ENCODE peak calls at places on chromosomes 5 and 9, in six cellular contexts. F, K, V, R, S and B are unnamed samples.

GRCh38 chr5:114438471-114438870 is 76.6 kb downstream of the KCNN2 start:
- DNase-seq in F (no peak), K (no peak), V (no peak), R (no peak), S (no peak), B (no peak)

GRCh38 chr5:125411163-125412050 is 665.0 kb upstream of the ZNF608 start:
- DNase-seq in F (no peak), K (no peak), V (no peak), R (no peak), S (no peak), B (no peak)

GRCh38 chr9:127852829-127853228 is 1.6 kb downstream of the ENG start:
- DNase-seq in F (no peak), K (no peak), V (no peak), R (no peak), S (no peak), B (no peak)

GRCh38 chr5:33641722-33642505 is 201.1 kb downstream of the TARS1 start:
- DNase-seq in F (no peak), K (no peak), V (peak), R (no peak), S (no peak), B (no peak)

GRCh38 chr5:61280205-61280604 is 51.9 kb upstream of the ZSWIM6 start:
- DNase-seq in F (no peak), K (no peak), V (no peak), R (no peak), S (peak), B (no peak)

GRCh38 chr9:81497096-81497495 is 192.3 kb downstream of the TLE1 start:
- DNase-seq in F (no peak), K (no peak), V (no peak), R (no peak), S (no peak), B (no peak)

GRCh38 chr5:154287136-154287535 is 96.6 kb downstream of the GALNT10 start:
- DNase-seq in F (no peak), K (no peak), V (peak), R (no peak), S (no peak), B (peak)

GRCh38 chr9:33041459-33042188 is 16.6 kb downstream of the DNAJA1 start:
- DNase-seq in F (no peak), K (no peak), V (no peak), R (no peak), S (no peak), B (no peak)

GRCh38 chr5:92780057-92780456 is 801.0 kb downstream of the NR2F1-AS1 start:
- DNase-seq in F (no peak), K (no peak), V (no peak), R (no peak), S (no peak), B (no peak)

GRCh38 chr5:123422433-123423277 is 548 bp downstream of the CEP120 start:
- DNase-seq in F (no peak), K (no peak), V (no peak), R (no peak), S (peak), B (peak)

GRCh38 chr9:132949709-132950108 is 5.3 kb upstream of the TSC1 start:
- DNase-seq in F (no peak), K (no peak), V (no peak), R (no peak), S (no peak), B (no peak)

GRCh38 chr5:77867914-77868313 is 91.8 kb upstream of the TBCA start:
- DNase-seq in F (no peak), K (no peak), V (no peak), R (no peak), S (no peak), B (no peak)

GRCh38 chr9:8857330-8858249 is 1058.0 kb upstream of the DMAC1 start:
- DNase-seq in F (no peak), K (no peak), V (peak), R (peak), S (peak), B (peak)

GRCh38 chr5:119355636-119356383 is at the start of gene TNFAIP8:
- DNase-seq in F (peak), K (no peak), V (peak), R (no peak), S (peak), B (no peak)

GRCh38 chr9:87812375-87813118 is 70.1 kb upstream of the SPATA31E1 start:
- DNase-seq in F (no peak), K (no peak), V (peak), R (no peak), S (no peak), B (peak)

GRCh38 chr5:159820692-159821091 is 95.6 kb upstream of the ADRA1B start:
- DNase-seq in F (no peak), K (no peak), V (no peak), R (no peak), S (no peak), B (no peak)

GRCh38 chr9:70865471-70865870 is 255.9 kb downstream of the TRPM3 start:
- DNase-seq in F (no peak), K (no peak), V (no peak), R (no peak), S (no peak), B (no peak)

GRCh38 chr9:5425006-5425628 is 12.6 kb downstream of the PLGRKT start:
- DNase-seq in F (no peak), K (no peak), V (no peak), R (no peak), S (no peak), B (no peak)

GRCh38 chr5:55450050-55450765 is 84.6 kb downstream of the PLPP1 start:
- DNase-seq in F (no peak), K (no peak), V (no peak), R (no peak), S (no peak), B (no peak)

GRCh38 chr5:14110680-14111079 is 32.5 kb upstream of the TRIO start:
- DNase-seq in F (no peak), K (no peak), V (no peak), R (no peak), S (no peak), B (no peak)

GRCh38 chr5:2207416-2207950 is 324.8 kb upstream of the IRX4 start:
- DNase-seq in F (no peak), K (no peak), V (no peak), R (no peak), S (no peak), B (peak)

GRCh38 chr9:106023455-106023854 is 329.1 kb downstream of the TMEM38B start:
- DNase-seq in F (no peak), K (no peak), V (no peak), R (no peak), S (no peak), B (no peak)

GRCh38 chr5:132070460-132071337 is 2.9 kb upstream of the CSF2 start:
- DNase-seq in F (no peak), K (no peak), V (no peak), R (no peak), S (no peak), B (no peak)

GRCh38 chr9:3385871-3386270 is 139.9 kb downstream of the RFX3 start:
- DNase-seq in F (no peak), K (no peak), V (no peak), R (no peak), S (no peak), B (no peak)

GRCh38 chr9:135409286-135410200 is 70.0 kb upstream of the PPP1R26 start:
- DNase-seq in F (no peak), K (no peak), V (no peak), R (no peak), S (no peak), B (no peak)

GRCh38 chr5:35785601-35786085 is 71.0 kb upstream of the IL7R start:
- DNase-seq in F (no peak), K (no peak), V (no peak), R (no peak), S (no peak), B (no peak)

GRCh38 chr9:4490705-4491620 is 695 bp downstream of the SLC1A1 start:
- DNase-seq in F (no peak), K (no peak), V (peak), R (no peak), S (no peak), B (no peak)

GRCh38 chr5:103472820-103473219 is 89.8 kb downstream of the NUDT12 start:
- DNase-seq in F (no peak), K (no peak), V (no peak), R (no peak), S (no peak), B (no peak)

GRCh38 chr5:122192883-122193496 is 63.6 kb downstream of the ZNF474 start:
- DNase-seq in F (no peak), K (no peak), V (no peak), R (no peak), S (peak), B (no peak)

GRCh38 chr5:74194196-74194595 is 446.3 kb downstream of the ENC1 start:
- DNase-seq in F (no peak), K (no peak), V (no peak), R (no peak), S (no peak), B (no peak)

GRCh38 chr9:125407974-125408900 is 146.6 kb downstream of the GAPVD1 start:
- DNase-seq in F (peak), K (no peak), V (peak), R (peak), S (peak), B (peak)

GRCh38 chr5:34488984-34489383 is 167.1 kb upstream of the RAI14 start:
- DNase-seq in F (no peak), K (no peak), V (no peak), R (no peak), S (no peak), B (no peak)

GRCh38 chr5:170774831-170775230 is 8.7 kb upstream of the GABRP start:
- DNase-seq in F (no peak), K (no peak), V (no peak), R (no peak), S (no peak), B (no peak)
- TF ChIP-seq CTCF in F (no peak), K (no peak), V (no peak), R (no peak), S (no peak), B (no peak)

GRCh38 chr9:20620658-20621552 is 1.4 kb downstream of the MLLT3 start:
- DNase-seq in F (no peak), K (no peak), V (no peak), R (peak), S (peak), B (no peak)

GRCh38 chr9:20623748-20624124 is 1.4 kb upstream of the MLLT3 start:
- DNase-seq in F (no peak), K (no peak), V (no peak), R (no peak), S (no peak), B (no peak)

GRCh38 chr9:20623021-20623747 is 885 bp upstream of the MLLT3 start:
- DNase-seq in F (no peak), K (no peak), V (peak), R (no peak), S (peak), B (no peak)

GRCh38 chr9:20621553-20622329 is 558 bp downstream of the MLLT3 start:
- DNase-seq in F (peak), K (no peak), V (peak), R (peak), S (peak), B (no peak)

DNA sequence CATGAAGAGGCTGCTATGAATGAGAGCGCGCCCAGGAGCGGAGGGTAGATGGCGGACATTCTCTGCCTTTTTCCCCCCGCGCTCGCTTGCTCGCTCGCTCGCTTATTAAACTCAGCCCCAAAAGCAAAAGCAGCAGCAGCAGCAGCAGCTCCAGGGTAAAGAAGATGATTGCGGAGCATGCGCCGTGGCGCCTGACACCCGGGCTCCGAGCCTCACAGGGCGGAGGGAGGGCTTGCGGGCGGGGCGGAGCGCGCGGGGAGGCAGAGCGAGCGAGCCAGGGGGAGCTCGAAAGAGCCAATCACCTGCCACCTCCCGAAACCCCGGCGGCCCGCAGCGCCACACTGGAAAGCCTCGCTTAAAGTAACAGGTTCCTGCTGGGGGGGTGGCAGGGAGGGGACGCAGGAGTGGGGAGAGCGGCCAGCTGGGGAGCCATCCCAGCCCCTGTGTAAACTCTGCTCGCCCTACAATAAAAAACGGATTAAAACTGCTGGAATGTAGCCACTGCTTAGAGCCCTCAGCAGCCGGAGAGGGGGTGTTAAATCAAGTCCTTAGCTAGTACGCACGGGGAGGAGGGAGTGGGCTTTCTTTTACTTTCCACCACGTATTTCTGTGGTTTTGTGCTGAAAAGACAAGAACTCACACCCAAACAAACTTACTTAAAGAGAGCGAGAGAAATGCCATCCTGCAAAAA is at the start of gene MLLT3:
- DNase-seq in F (peak), K (peak), V (peak), R (peak), S (peak), B (peak)
- TF ChIP-seq CTCF in F (no peak), K (no peak), V (no peak), R (no peak), S (no peak), B (no peak)

GRCh38 chr5:69364414-69364813 is 4.9 kb downstream of the AK6 start:
- DNase-seq in F (no peak), K (no peak), V (no peak), R (no peak), S (no peak), B (no peak)

GRCh38 chr5:69360442-69360841 is 8.9 kb downstream of the AK6 start:
- DNase-seq in F (no peak), K (no peak), V (no peak), R (no peak), S (no peak), B (no peak)

GRCh38 chr5:69368458-69369368 is 607 bp downstream of the AK6 start:
- DNase-seq in F (no peak), K (no peak), V (no peak), R (no peak), S (peak), B (no peak)

GRCh38 chr5:69367697-69368279 is 1.5 kb downstream of the AK6 start:
- DNase-seq in F (no peak), K (no peak), V (no peak), R (no peak), S (no peak), B (no peak)

DNA sequence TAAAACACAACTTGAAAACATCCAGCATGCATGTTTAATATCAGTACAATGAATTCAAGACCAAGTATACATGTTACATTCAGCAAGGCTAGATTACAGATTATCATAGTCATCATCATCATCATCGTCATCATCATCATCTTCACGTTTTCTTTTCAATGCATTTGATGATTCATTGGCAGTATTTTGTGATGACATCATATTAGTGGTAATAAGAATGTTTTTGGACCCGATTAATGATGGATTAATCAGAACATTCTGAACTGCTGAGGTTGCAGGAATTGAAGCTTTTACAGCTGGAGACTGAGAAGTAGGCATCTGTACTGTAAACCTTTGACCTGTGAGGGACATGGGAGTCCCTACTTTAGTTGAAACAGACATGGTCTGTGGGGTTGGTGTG is 4.5 kb downstream of the AK6 start:
- DNase-seq in F (no peak), K (no peak), V (no peak), R (no peak), S (no peak), B (no peak)
- TF ChIP-seq CTCF in F (no peak), K (no peak), V (no peak), R (no peak), S (no peak), B (no peak)

DNA sequence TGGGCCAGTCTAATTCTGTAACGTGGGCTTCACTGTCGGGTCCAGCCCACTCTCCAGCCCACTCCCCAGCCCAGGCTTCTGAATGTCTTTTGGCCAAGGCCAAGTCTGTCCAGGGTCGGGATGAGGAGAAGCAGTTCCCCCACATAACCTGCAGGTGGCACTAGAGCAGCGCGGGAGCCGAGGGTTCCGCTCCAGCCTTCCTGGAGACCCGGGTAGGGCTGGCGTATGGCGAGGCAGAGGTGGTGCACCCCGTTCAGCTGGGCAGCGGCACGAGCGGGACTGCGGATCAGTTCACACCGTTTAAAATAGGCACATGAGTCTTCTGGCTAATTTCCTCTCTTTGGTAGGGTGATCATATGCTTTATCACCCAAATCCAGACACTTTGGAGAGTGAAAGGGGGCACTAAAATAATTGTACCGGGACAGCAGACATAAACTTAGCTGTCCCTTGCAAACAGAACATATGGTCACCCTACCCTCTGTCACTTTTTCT is 185.9 kb downstream of the MSX2 start:
- DNase-seq in F (peak), K (no peak), V (peak), R (peak), S (peak), B (peak)
- TF ChIP-seq CTCF in F (peak), K (peak), V (peak), R (peak), S (peak), B (peak)

GRCh38 chr5:179572386-179572785 is 22.0 kb downstream of the RUFY1 start:
- DNase-seq in F (no peak), K (no peak), V (no peak), R (no peak), S (no peak), B (no peak)

GRCh38 chr5:179577286-179577960 is 27.1 kb downstream of the RUFY1 start:
- DNase-seq in F (no peak), K (no peak), V (no peak), R (no peak), S (no peak), B (no peak)
- TF ChIP-seq CTCF in F (no peak), K (no peak), V (no peak), R (no peak), S (no peak), B (no peak)

DNA sequence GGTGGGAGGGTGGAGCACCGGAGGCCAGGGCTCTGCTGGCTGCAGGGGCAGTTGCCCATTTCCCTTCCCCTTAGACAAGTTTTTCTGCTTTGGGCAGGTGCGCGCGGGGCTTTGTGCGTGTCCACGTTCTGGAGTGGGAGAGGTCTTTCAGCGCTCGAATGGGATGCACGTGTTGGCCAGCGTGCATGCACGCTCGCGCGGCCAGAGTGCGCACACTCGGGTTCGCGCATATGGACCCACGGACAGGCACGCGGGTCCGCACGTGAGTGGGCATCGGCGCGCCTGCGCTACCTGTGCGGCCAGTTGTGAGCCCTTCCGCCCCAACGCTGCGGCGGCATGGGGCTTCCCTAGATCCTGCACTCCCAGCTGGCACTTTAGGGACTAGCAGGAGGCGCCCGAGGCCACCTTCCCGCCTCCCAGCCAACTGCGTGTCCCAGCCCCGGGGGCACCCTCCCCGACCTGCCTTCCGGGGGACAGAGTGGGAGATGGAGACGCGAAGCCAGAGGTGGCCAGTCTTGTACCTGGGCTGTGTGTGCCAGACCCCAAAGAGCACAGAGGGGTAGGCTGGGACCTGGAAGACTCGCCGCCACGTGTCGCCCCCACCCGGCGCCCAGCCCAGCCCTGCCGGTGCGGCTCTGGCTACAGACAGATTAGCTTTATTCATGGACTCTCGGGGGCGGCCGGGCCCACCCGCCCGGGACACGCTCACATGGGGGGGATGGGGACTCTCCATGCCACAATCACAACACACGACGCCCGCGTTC is 9.8 kb upstream of the GPRIN1 start:
- DNase-seq in F (no peak), K (no peak), V (peak), R (no peak), S (no peak), B (no peak)
- TF ChIP-seq CTCF in F (no peak), K (no peak), V (no peak), R (peak), S (no peak), B (no peak)